ENCODE peak calls at places on chromosomes 2 and 18, in ten cellular contexts. One of them, this sample, is unnamed.

GRCh38 chr2:8209494-8209893 is 472.4 kb upstream of the ID2 start:
- DNase-seq in HEK293T: no peak
- DNase-seq in stimulated activated CD4-positive, alpha-beta T cell treated with anti-CD3 and anti-CD28 coated beads, Interleukin-4, amount 100 ng/mL, for 1 hour: no peak
- DNase-seq in NCI-H146: no peak
- DNase-seq in tibial artery: no peak
- DNase-seq in kidney glomerular epithelial cell: no peak
- DNase-seq in RWPE1: no peak
- DNase-seq in mammary epithelial cell: no peak
- DNase-seq in aorta: no peak
- DNase-seq in neuronal stem cell: no peak
- DNase-seq in this sample: no peak

GRCh38 chr2:121699421-121700328 is 37.0 kb downstream of the NIFK start:
- DNase-seq in stimulated activated CD4-positive, alpha-beta T cell treated with anti-CD3 and anti-CD28 coated beads, Interleukin-4, amount 100 ng/mL, for 1 hour: peak
- DNase-seq in neuronal stem cell: no peak
- DNase-seq in tibial artery: no peak
- DNase-seq in NCI-H146: no peak
- DNase-seq in kidney glomerular epithelial cell: peak
- DNase-seq in aorta: peak
- DNase-seq in RWPE1: peak
- DNase-seq in HEK293T: no peak
- DNase-seq in mammary epithelial cell: peak
- DNase-seq in this sample: no peak

GRCh38 chr2:135745545-135745944 is 3.9 kb downstream of the UBXN4 start:
- DNase-seq in stimulated activated CD4-positive, alpha-beta T cell treated with anti-CD3 and anti-CD28 coated beads, Interleukin-4, amount 100 ng/mL, for 1 hour: no peak
- DNase-seq in mammary epithelial cell: peak
- DNase-seq in kidney glomerular epithelial cell: peak
- DNase-seq in tibial artery: no peak
- DNase-seq in RWPE1: peak
- DNase-seq in aorta: no peak
- DNase-seq in neuronal stem cell: no peak
- DNase-seq in NCI-H146: no peak
- DNase-seq in HEK293T: no peak
- DNase-seq in this sample: no peak

GRCh38 chr2:71746946-71747501 is 293.7 kb downstream of the DYSF start:
- DNase-seq in RWPE1: peak
- DNase-seq in tibial artery: peak
- DNase-seq in HEK293T: no peak
- DNase-seq in NCI-H146: no peak
- DNase-seq in stimulated activated CD4-positive, alpha-beta T cell treated with anti-CD3 and anti-CD28 coated beads, Interleukin-4, amount 100 ng/mL, for 1 hour: no peak
- DNase-seq in neuronal stem cell: no peak
- DNase-seq in mammary epithelial cell: peak
- DNase-seq in kidney glomerular epithelial cell: no peak
- DNase-seq in aorta: peak
- DNase-seq in this sample: no peak

GRCh38 chr2:187654535-187654934 is 100.3 kb upstream of the TFPI start:
- DNase-seq in aorta: no peak
- DNase-seq in RWPE1: no peak
- DNase-seq in mammary epithelial cell: no peak
- DNase-seq in NCI-H146: peak
- DNase-seq in stimulated activated CD4-positive, alpha-beta T cell treated with anti-CD3 and anti-CD28 coated beads, Interleukin-4, amount 100 ng/mL, for 1 hour: no peak
- DNase-seq in neuronal stem cell: no peak
- DNase-seq in tibial artery: no peak
- DNase-seq in kidney glomerular epithelial cell: no peak
- DNase-seq in HEK293T: no peak
- DNase-seq in this sample: no peak

GRCh38 chr2:239327536-239328305 is 73.1 kb downstream of the HDAC4 start:
- DNase-seq in mammary epithelial cell: no peak
- DNase-seq in tibial artery: no peak
- DNase-seq in stimulated activated CD4-positive, alpha-beta T cell treated with anti-CD3 and anti-CD28 coated beads, Interleukin-4, amount 100 ng/mL, for 1 hour: no peak
- DNase-seq in NCI-H146: no peak
- DNase-seq in neuronal stem cell: no peak
- DNase-seq in kidney glomerular epithelial cell: no peak
- DNase-seq in aorta: no peak
- DNase-seq in RWPE1: no peak
- DNase-seq in HEK293T: no peak
- DNase-seq in this sample: no peak

GRCh38 chr2:153499439-153499838 is 20.9 kb upstream of the RPRM start:
- DNase-seq in aorta: no peak
- DNase-seq in kidney glomerular epithelial cell: no peak
- DNase-seq in mammary epithelial cell: no peak
- DNase-seq in tibial artery: no peak
- DNase-seq in HEK293T: no peak
- DNase-seq in RWPE1: no peak
- DNase-seq in NCI-H146: no peak
- DNase-seq in neuronal stem cell: no peak
- DNase-seq in stimulated activated CD4-positive, alpha-beta T cell treated with anti-CD3 and anti-CD28 coated beads, Interleukin-4, amount 100 ng/mL, for 1 hour: no peak
- DNase-seq in this sample: no peak

GRCh38 chr2:24872344-24873115 is 47.5 kb downstream of the ADCY3 start:
- DNase-seq in neuronal stem cell: no peak
- DNase-seq in mammary epithelial cell: no peak
- DNase-seq in stimulated activated CD4-positive, alpha-beta T cell treated with anti-CD3 and anti-CD28 coated beads, Interleukin-4, amount 100 ng/mL, for 1 hour: no peak
- DNase-seq in HEK293T: no peak
- DNase-seq in tibial artery: no peak
- DNase-seq in aorta: no peak
- DNase-seq in kidney glomerular epithelial cell: no peak
- DNase-seq in RWPE1: no peak
- DNase-seq in NCI-H146: no peak
- DNase-seq in this sample: no peak

GRCh38 chr18:21853020-21853419 is 112.4 kb downstream of the MIB1 start:
- DNase-seq in NCI-H146: no peak
- DNase-seq in HEK293T: no peak
- DNase-seq in mammary epithelial cell: no peak
- DNase-seq in neuronal stem cell: no peak
- DNase-seq in tibial artery: no peak
- DNase-seq in RWPE1: no peak
- DNase-seq in stimulated activated CD4-positive, alpha-beta T cell treated with anti-CD3 and anti-CD28 coated beads, Interleukin-4, amount 100 ng/mL, for 1 hour: no peak
- DNase-seq in aorta: no peak
- DNase-seq in kidney glomerular epithelial cell: no peak
- DNase-seq in this sample: no peak

GRCh38 chr2:25381502-25381901 is 39.8 kb upstream of the DNMT3A start:
- DNase-seq in neuronal stem cell: no peak
- DNase-seq in HEK293T: no peak
- DNase-seq in aorta: peak
- DNase-seq in stimulated activated CD4-positive, alpha-beta T cell treated with anti-CD3 and anti-CD28 coated beads, Interleukin-4, amount 100 ng/mL, for 1 hour: no peak
- DNase-seq in tibial artery: no peak
- DNase-seq in mammary epithelial cell: no peak
- DNase-seq in kidney glomerular epithelial cell: no peak
- DNase-seq in NCI-H146: no peak
- DNase-seq in RWPE1: no peak
- DNase-seq in this sample: no peak

GRCh38 chr2:85888020-85888744 is 608 bp downstream of the ST3GAL5 start:
- DNase-seq in kidney glomerular epithelial cell: no peak
- DNase-seq in RWPE1: peak
- DNase-seq in stimulated activated CD4-positive, alpha-beta T cell treated with anti-CD3 and anti-CD28 coated beads, Interleukin-4, amount 100 ng/mL, for 1 hour: peak
- DNase-seq in NCI-H146: peak
- DNase-seq in neuronal stem cell: no peak
- DNase-seq in mammary epithelial cell: no peak
- DNase-seq in tibial artery: no peak
- DNase-seq in HEK293T: peak
- DNase-seq in aorta: no peak
- DNase-seq in this sample: peak

GRCh38 chr18:3541549-3542386 is 91.8 kb downstream of the TGIF1 start:
- DNase-seq in mammary epithelial cell: peak
- DNase-seq in HEK293T: no peak
- DNase-seq in RWPE1: no peak
- DNase-seq in kidney glomerular epithelial cell: no peak
- DNase-seq in aorta: no peak
- DNase-seq in stimulated activated CD4-positive, alpha-beta T cell treated with anti-CD3 and anti-CD28 coated beads, Interleukin-4, amount 100 ng/mL, for 1 hour: no peak
- DNase-seq in NCI-H146: no peak
- DNase-seq in tibial artery: no peak
- DNase-seq in neuronal stem cell: no peak
- DNase-seq in this sample: no peak

This sample was measured in hypothalamus.